ENCODE peak calls at places on chromosomes 5 and 9, in five cellular contexts. D is stomach, X is H7, M is GM12865, G is WERI-Rb-1. T is an unnamed sample.

GRCh38 chr5:73693573-73694061 is 67.6 kb downstream of the ARHGEF28 start:
- DNase-seq in D (no peak), G (peak), M (peak), X (peak), T (no peak)

GRCh38 chr5:16178745-16179372 is 732 bp downstream of the MARCHF11 start:
- DNase-seq in X (peak), M (peak), G (peak), D (peak), T (peak)

GRCh38 chr5:142658278-142658677 is 27.6 kb downstream of the FGF1 start:
- DNase-seq in G (no peak), D (no peak), X (no peak), M (no peak), T (no peak)

GRCh38 chr5:126814721-126815404 is 37.9 kb downstream of the LMNB1 start:
- DNase-seq in G (no peak), D (no peak), M (no peak), X (no peak), T (no peak)

GRCh38 chr5:132086277-132086794 is 12.7 kb downstream of the CSF2 start:
- DNase-seq in G (no peak), X (no peak), D (peak), M (no peak), T (no peak)

GRCh38 chr9:137309368-137310189 is 7.5 kb upstream of the NRARP start:
- DNase-seq in X (peak), M (no peak), D (no peak), G (no peak), T (no peak)

GRCh38 chr5:118968925-118969375 is 19.4 kb downstream of the DTWD2 start:
- DNase-seq in G (peak), X (no peak), M (no peak), D (no peak), T (no peak)

GRCh38 chr5:68456756-68457217 is 241.2 kb downstream of the PIK3R1 start:
- DNase-seq in M (peak), G (no peak), X (no peak), D (peak), T (peak)

GRCh38 chr5:150665044-150665443 is 4.0 kb downstream of the MYOZ3 start:
- DNase-seq in X (peak), D (no peak), G (no peak), M (no peak), T (no peak)

GRCh38 chr9:129595903-129596540 is 24.9 kb downstream of the C9orf50 start:
- DNase-seq in M (no peak), X (no peak), G (no peak), D (no peak), T (no peak)

GRCh38 chr9:133821606-133822438 is 83.7 kb upstream of the SARDH start:
- DNase-seq in D (no peak), M (peak), X (no peak), G (peak), T (no peak)

GRCh38 chr9:97696823-97697601 is at the start of gene XPA:
- DNase-seq in G (peak), D (peak), X (peak), M (peak), T (peak)

GRCh38 chr5:55220433-55221185 is 6.5 kb downstream of the MCIDAS start:
- DNase-seq in G (peak), D (peak), M (no peak), X (peak), T (peak)
- H3K4me3 ChIP-seq in G (peak), D (peak), M (no peak), X (peak), T (peak)

GRCh38 chr5:32163785-32164184 is 10.3 kb downstream of the GOLPH3 start:
- DNase-seq in M (no peak), X (no peak), G (no peak), D (no peak), T (no peak)

GRCh38 chr5:32163053-32163452 is 11.1 kb downstream of the GOLPH3 start:
- DNase-seq in X (no peak), D (no peak), G (no peak), M (no peak), T (no peak)

GRCh38 chr5:32168460-32169033 is 5.6 kb downstream of the GOLPH3 start:
- DNase-seq in D (no peak), G (peak), M (no peak), X (no peak), T (no peak)

GRCh38 chr5:32170303-32171170 is 3.6 kb downstream of the GOLPH3 start:
- DNase-seq in X (no peak), D (no peak), M (no peak), G (no peak), T (no peak)

DNA sequence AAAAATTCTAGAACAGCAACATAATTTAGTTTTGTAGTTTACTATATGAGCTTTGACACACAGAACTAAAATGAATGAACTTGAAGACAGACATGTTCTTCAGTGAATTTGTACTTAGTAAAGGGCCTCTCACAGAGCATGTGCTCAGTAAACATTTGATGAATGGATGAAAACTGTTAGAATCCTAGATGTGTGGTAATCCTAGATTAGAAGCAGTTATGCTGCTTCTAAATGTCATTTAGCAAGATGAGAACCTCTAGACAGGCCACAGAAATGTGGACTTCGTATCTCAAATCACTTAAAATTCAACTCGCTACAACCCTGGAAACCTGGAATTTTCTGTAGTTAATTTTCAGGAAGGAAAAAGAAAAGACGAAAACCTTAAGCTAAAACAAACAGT is 8.5 kb downstream of the GOLPH3 start:
- DNase-seq in D (no peak), G (no peak), X (no peak), M (no peak), T (no peak)
- H3K4me3 ChIP-seq in D (no peak), G (no peak), X (no peak), M (no peak), T (no peak)

GRCh38 chr5:168295574-168296201 is 4.2 kb downstream of the WWC1 start:
- DNase-seq in G (no peak), X (peak), D (peak), M (no peak), T (no peak)

GRCh38 chr5:168291961-168292782 is 727 bp downstream of the WWC1 start:
- DNase-seq in M (peak), X (peak), D (no peak), G (peak), T (peak)

GRCh38 chr5:168290902-168291280 is 554 bp upstream of the WWC1 start:
- DNase-seq in G (no peak), D (no peak), M (no peak), X (no peak), T (no peak)

GRCh38 chr5:168291281-168291960 is at the start of gene WWC1:
- DNase-seq in X (peak), M (peak), D (peak), G (peak), T (peak)

DNA sequence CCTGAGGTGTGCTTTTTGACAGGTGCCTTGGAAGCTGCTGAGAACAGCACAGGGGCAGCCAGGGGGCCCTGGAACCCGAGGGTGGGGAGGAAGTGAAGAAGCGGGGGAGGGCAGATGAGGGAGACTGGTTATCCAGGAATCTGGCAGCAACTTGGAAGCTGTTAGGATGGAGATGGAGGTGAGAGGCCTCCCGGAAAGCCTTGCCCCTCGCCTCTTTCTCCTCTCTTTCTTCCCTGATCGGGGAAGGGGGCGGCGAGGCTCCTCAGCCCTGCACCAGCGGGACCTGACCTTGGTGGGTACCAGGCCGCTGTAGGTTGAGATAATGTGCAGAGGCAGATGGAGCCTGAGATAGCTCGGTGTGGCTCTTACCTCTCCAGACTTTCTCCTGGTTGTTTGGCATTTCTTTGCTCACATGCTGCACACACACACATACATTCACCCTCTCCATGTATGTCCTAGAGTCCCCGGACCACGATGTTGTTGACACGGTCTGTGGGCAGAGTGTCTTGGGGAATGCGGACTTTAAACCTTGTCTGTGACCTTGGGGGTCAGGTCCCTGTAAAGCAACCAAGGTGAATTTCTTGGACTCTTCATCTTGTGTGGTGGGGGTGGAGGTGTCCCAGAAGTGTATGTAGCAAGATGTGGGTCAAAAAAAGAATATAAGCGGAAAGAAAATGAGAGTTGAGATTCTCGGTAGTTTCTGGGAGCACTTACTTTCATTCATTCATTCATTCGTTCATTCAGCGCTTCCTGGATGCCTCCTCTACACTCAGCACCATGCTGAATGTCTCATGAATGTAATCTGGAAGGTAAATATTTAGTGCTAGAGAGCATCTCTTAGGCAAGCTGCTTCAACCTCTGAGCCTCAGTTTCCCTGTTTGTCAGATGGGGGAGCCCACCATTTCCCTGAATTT is 1.6 kb downstream of the WWC1 start:
- DNase-seq in D (no peak), M (no peak), X (peak), G (peak), T (no peak)
- H3K4me3 ChIP-seq in D (peak), M (peak), X (peak), G (peak), T (peak)

GRCh38 chr9:93909242-93909616 is 45.9 kb downstream of the BARX1 start:
- DNase-seq in D (no peak), G (no peak), M (no peak), X (no peak), T (no peak)

GRCh38 chr9:93910598-93910997 is 44.6 kb downstream of the BARX1 start:
- DNase-seq in X (peak), M (no peak), G (no peak), D (no peak), T (no peak)

GRCh38 chr9:93910196-93910595 is 45.0 kb downstream of the BARX1 start:
- DNase-seq in D (no peak), X (no peak), M (no peak), G (no peak), T (no peak)

GRCh38 chr9:93911871-93912554 is 43.1 kb downstream of the BARX1 start:
- DNase-seq in X (peak), G (no peak), D (peak), M (no peak), T (no peak)

DNA sequence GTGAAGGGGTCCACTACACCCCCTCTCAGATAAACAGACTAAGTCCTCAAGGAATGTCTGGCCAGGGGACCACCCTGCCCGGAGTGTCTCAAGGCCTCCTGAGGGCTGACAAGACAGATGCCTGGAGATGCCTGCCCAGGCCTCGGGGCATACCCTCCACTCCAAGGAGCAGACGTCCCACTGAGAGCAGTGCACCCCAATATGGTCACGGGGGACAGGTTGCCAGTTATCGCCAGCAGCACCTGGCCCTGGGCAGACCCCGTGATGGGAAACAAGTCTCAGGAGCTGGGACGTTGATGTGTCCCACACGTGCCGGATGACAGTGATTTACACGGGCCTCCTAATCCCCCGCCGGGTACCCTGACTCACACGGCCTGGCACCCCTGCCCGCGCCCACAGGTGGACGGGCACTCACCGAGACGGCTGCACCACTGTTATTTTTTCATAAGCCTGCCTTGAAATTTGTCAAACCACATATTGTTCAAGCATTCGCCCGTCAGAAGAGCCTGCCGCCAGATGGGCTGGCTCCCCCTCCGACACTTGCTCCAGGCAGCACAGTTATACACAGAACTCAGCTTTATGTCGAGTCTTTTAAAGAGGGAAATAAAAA is 43.9 kb downstream of the BARX1 start:
- DNase-seq in M (no peak), D (no peak), X (no peak), G (no peak), T (no peak)
- H3K4me3 ChIP-seq in M (no peak), D (no peak), X (no peak), G (no peak), T (no peak)

GRCh38 chr5:14357441-14357840 is 214.3 kb downstream of the TRIO start:
- DNase-seq in D (no peak), G (no peak), X (peak), M (no peak), T (no peak)
- H3K4me3 ChIP-seq in D (no peak), G (no peak), X (no peak), M (no peak), T (no peak)

DNA sequence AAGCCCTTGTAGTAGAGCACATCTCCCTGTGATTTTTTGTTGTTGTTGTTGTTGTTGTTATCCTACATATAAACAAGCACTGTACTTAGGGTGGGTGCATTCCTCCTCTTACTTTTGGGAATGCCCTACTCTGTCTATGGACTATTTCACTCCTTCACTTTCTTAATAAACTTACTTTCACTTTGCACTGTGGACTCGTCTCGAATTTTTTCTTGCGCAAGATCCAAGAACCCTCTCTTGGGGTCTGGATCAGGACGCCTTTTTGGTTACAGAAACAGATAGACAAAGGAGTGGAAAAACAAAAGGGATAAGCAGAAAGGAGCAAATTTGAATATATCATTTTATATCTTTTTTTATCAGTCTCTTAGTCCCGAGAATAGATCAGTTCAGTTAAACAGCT is 14.4 kb upstream of the PAIP1 start:
- DNase-seq in G (no peak), D (no peak), X (no peak), M (no peak), T (no peak)
- H3K4me3 ChIP-seq in G (no peak), D (peak), X (no peak), M (no peak), T (no peak)

GRCh38 chr5:19496056-19496455 is 491.9 kb downstream of the CDH18 start:
- DNase-seq in X (no peak), D (no peak), M (no peak), G (no peak), T (no peak)
- H3K4me3 ChIP-seq in X (no peak), D (no peak), M (no peak), G (no peak), T (no peak)

DNA sequence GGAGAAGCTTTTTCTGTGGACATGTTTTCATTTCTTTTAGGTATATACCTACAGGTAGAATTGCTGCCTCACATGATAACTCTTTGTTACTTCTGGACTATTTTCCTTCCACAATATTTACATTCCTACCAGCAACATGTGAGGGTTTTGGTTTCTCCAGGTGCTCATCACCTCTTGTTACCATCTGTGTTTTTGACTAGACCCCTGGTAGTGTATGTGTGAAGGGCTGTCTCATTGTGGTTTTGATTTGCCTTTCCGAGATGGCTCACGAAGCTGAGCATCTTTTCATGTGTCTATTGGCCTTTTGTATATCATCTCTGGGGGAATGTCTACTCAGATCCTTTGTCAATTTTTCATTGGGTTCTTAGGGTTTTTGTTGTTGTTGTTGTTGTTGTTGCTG is 17.2 kb upstream of the RANBP17 start:
- DNase-seq in X (no peak), D (no peak), M (no peak), G (no peak), T (no peak)
- H3K4me3 ChIP-seq in X (no peak), D (no peak), M (no peak), G (no peak), T (no peak)

GRCh38 chr5:139726248-139726647 is 69.4 kb upstream of the PSD2 start:
- DNase-seq in G (no peak), X (no peak), D (no peak), M (no peak), T (no peak)
- H3K4me3 ChIP-seq in G (no peak), X (no peak), D (no peak), M (no peak), T (no peak)

DNA sequence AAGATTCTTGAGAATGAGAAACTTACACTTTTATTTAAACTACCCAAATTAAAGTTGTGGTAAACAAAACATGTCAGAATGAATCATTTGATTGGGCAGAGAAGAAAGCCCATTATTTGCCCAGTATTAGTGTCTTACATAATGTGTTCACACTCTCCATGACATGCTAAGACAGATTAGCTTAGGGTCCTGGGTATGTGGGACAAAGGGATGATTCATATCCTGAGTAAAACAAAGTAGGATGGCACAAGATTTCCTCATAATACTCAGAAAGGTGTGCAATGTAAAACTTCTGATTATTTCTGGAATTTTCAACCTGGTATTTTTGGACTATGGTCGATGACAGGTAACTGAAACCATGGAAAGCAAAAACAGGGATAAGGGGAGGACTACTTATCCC is 183.9 kb upstream of the POU5F2 start:
- DNase-seq in D (no peak), G (no peak), X (no peak), M (no peak), T (no peak)
- H3K4me3 ChIP-seq in D (no peak), G (no peak), X (no peak), M (no peak), T (no peak)

T was measured in colonic mucosa.